ENCODE peak calls at places on chromosomes 2 and 18, in eight cellular contexts. N is naive thymus-derived CD4-positive, alpha-beta T cell; R is activated T-helper 1 cell treated with Interleukin-2 at 50 U/mL for 16 hours; C is Calu3; X is dorsolateral prefrontal cortex; S is activated CD4-positive, alpha-beta T cell treated with anti-CD3 and anti-CD28 coated beads for 36 hours; U is stimulated activated CD8-positive, alpha-beta memory T cell treated with anti-CD3 and anti-CD28 coated beads, Interleukin-2, amount 100 ng/mL, for 48 hours; B is GM13977. I is an unnamed sample.

GRCh38 chr18:75209129-75209951 is at the start of gene PTGR3:
- DNase-seq in C (peak; percentile 85), S (peak; percentile 91), N (peak; percentile 73), X (peak; percentile 71), R (peak; percentile 69), B (peak; percentile 90), U (peak; percentile 69), I (peak; percentile 90)

GRCh38 chr18:7764406-7764805 is 197.3 kb downstream of the PTPRM start:
- DNase-seq in B (no peak), X (no peak), U (no peak), N (no peak), S (no peak), R (no peak), C (no peak), I (no peak)

GRCh38 chr2:172813314-172813888 is 77.8 kb downstream of the RAPGEF4 start:
- DNase-seq in S (no peak), X (no peak), C (no peak), B (no peak), U (no peak), R (no peak), N (no peak), I (no peak)

GRCh38 chr18:12823892-12824291 is 60.1 kb downstream of the PTPN2 start:
- DNase-seq in C (no peak), R (no peak), X (no peak), N (no peak), S (no peak), U (no peak), B (no peak), I (no peak)

GRCh38 chr2:230985519-230986231 is 10.2 kb upstream of the SPATA3 start:
- DNase-seq in R (no peak), B (no peak), N (no peak), X (no peak), S (no peak), C (no peak), U (no peak), I (no peak)

GRCh38 chr2:38603402-38604265 is 906 bp upstream of the HNRNPLL start:
- DNase-seq in U (peak; percentile 71), B (peak; percentile 76), R (peak; percentile 75), N (peak; percentile 80), X (peak; percentile 85), S (peak; percentile 92), C (peak; percentile 80), I (peak; percentile 89)

GRCh38 chr2:237149425-237149824 is 63.7 kb downstream of the COPS8 start:
- DNase-seq in R (no peak), X (peak; percentile 52), N (no peak), B (no peak), S (peak; percentile 69), U (peak; percentile 30), C (no peak), I (no peak)

GRCh38 chr2:74865770-74866674 is 32.1 kb downstream of the HK2 start:
- DNase-seq in S (no peak), R (no peak), U (no peak), C (peak; percentile 37), X (no peak), N (no peak), B (no peak), I (no peak)

GRCh38 chr2:96839288-96839874 is 4.4 kb downstream of the ANKRD23 start:
- DNase-seq in S (peak; percentile 89), C (no peak), R (peak; percentile 80), B (no peak), N (peak; percentile 80), X (no peak), U (peak; percentile 70), I (peak; percentile 87)

GRCh38 chr2:160429248-160430000 is 64.2 kb downstream of the RBMS1 start:
- DNase-seq in U (no peak), B (peak; percentile 28), S (no peak), N (peak; percentile 44), X (no peak), R (no peak), C (no peak), I (no peak)

GRCh38 chr18:63676526-63676925 is 14.8 kb upstream of the SERPINB3 start:
- DNase-seq in C (peak; percentile 65), X (no peak), R (no peak), S (peak; percentile 10), U (no peak), B (no peak), N (no peak), I (no peak)

GRCh38 chr2:222418734-222419133 is 5.6 kb upstream of the SGPP2 start:
- DNase-seq in R (no peak), X (no peak), S (no peak), N (no peak), B (no peak), U (no peak), C (no peak), I (no peak)

GRCh38 chr2:198518935-198519334 is 714.5 kb downstream of the PLCL1 start:
- DNase-seq in C (no peak), N (no peak), S (no peak), B (peak; percentile 2), U (no peak), X (no peak), R (no peak), I (no peak)

GRCh38 chr2:127020536-127020935 is 86.4 kb downstream of the BIN1 start:
- DNase-seq in S (no peak), X (no peak), U (no peak), N (no peak), C (no peak), R (no peak), B (no peak), I (no peak)

GRCh38 chr2:26916128-26916692 is 54.2 kb upstream of the MAPRE3 start:
- DNase-seq in B (no peak), C (no peak), S (no peak), R (no peak), N (no peak), X (no peak), U (no peak), I (no peak)

GRCh38 chr2:15609341-15610042 is 17.8 kb downstream of the DDX1 start:
- DNase-seq in C (no peak), S (no peak), R (no peak), N (no peak), U (no peak), B (no peak), X (no peak), I (no peak)

GRCh38 chr2:120014231-120014990 is 1.5 kb downstream of the EPB41L5 start:
- DNase-seq in R (no peak), B (no peak), C (no peak), S (no peak), U (no peak), N (no peak), X (no peak), I (no peak)

GRCh38 chr2:197798187-197798586 is 6.2 kb upstream of the PLCL1 start:
- DNase-seq in U (no peak), C (no peak), S (no peak), R (no peak), B (no peak), X (no peak), N (no peak), I (no peak)

GRCh38 chr2:238120463-238121298 is 17.8 kb upstream of the KLHL30 start:
- DNase-seq in S (no peak), C (no peak), X (no peak), B (no peak), U (no peak), N (no peak), R (no peak), I (no peak)

GRCh38 chr2:190318931-190319556 is 582 bp downstream of the HIBCH start:
- DNase-seq in U (no peak), X (no peak), R (no peak), C (no peak), B (no peak), N (peak; percentile 20), S (peak; percentile 34), I (peak; percentile 14)

GRCh38 chr18:31516432-31516831 is 18.5 kb downstream of the DSG2 start:
- DNase-seq in R (no peak), C (no peak), N (no peak), X (no peak), S (no peak), B (no peak), U (no peak), I (no peak)

I was measured in stimulated activated effector memory CD8-positive, alpha-beta T cell treated with anti-CD3 and anti-CD28 coated beads, Interleukin-12 subunit alpha, Interleukin-12 subunit beta, amount 100 ng/mL, for 72 hours.